ENCODE peak calls at places on chromosomes 5 and 9, in nine cellular contexts. Y, V, M, A, R, I, Z, K and U are unnamed samples.

GRCh38 chr5:90968319-90968718 is 409.7 kb downstream of the ADGRV1 start:
- DNase-seq in Y (no peak), V (no peak), M (no peak), A (peak), R (no peak), I (no peak), Z (no peak), K (no peak), U (no peak)

GRCh38 chr5:178163772-178164735 is 10.4 kb upstream of the NHP2 start:
- DNase-seq in Y (no peak), V (peak), M (peak), A (peak), R (peak), I (peak), Z (peak), K (peak), U (peak)

GRCh38 chr5:122500245-122501086 is 188.4 kb downstream of the SNCAIP start:
- DNase-seq in Y (no peak), V (peak), M (peak), A (peak), R (peak), I (no peak), Z (peak), K (peak), U (peak)

GRCh38 chr9:1869843-1870242 is 145.3 kb upstream of the SMARCA2 start:
- DNase-seq in Y (no peak), V (peak), M (no peak), A (no peak), R (peak), I (peak), Z (peak), K (no peak), U (peak)

GRCh38 chr9:137487454-137488329 is 28.6 kb upstream of the NSMF start:
- DNase-seq in Y (no peak), V (no peak), M (no peak), A (no peak), R (no peak), I (no peak), Z (no peak), K (no peak), U (peak)

GRCh38 chr5:107300928-107301327 is 369.8 kb downstream of the EFNA5 start:
- DNase-seq in Y (no peak), V (no peak), M (no peak), A (no peak), R (no peak), I (no peak), Z (peak), K (peak), U (no peak)

GRCh38 chr9:136587145-136587943 is 41.5 kb upstream of the NOTCH1 start:
- DNase-seq in Y (no peak), V (no peak), M (no peak), A (peak), R (no peak), I (no peak), Z (peak), K (peak), U (peak)

GRCh38 chr9:26261503-26262330 is 583.5 kb upstream of the TUSC1 start:
- DNase-seq in Y (no peak), V (peak), M (no peak), A (peak), R (no peak), I (no peak), Z (peak), K (no peak), U (no peak)

GRCh38 chr5:53029608-53030007 is 40.5 kb downstream of the ITGA2 start:
- DNase-seq in Y (no peak), V (no peak), M (no peak), A (no peak), R (no peak), I (no peak), Z (no peak), K (no peak), U (no peak)

GRCh38 chr5:37715361-37715760 is 124.5 kb downstream of the GDNF start:
- DNase-seq in Y (no peak), V (no peak), M (no peak), A (peak), R (no peak), I (no peak), Z (peak), K (no peak), U (no peak)

GRCh38 chr9:90420714-90421513 is 221.7 kb downstream of the DIRAS2 start:
- DNase-seq in Y (no peak), V (no peak), M (no peak), A (no peak), R (no peak), I (no peak), Z (peak), K (no peak), U (peak)

GRCh38 chr5:53962306-53962705 is 348.1 kb downstream of the ARL15 start:
- DNase-seq in Y (no peak), V (no peak), M (no peak), A (no peak), R (no peak), I (no peak), Z (no peak), K (no peak), U (no peak)

GRCh38 chr5:101260857-101261256 is 357.8 kb upstream of the ST8SIA4 start:
- DNase-seq in Y (no peak), V (no peak), M (no peak), A (no peak), R (no peak), I (no peak), Z (no peak), K (no peak), U (peak)

GRCh38 chr5:172435362-172436077 is 18.8 kb downstream of the SH3PXD2B start:
- DNase-seq in Y (no peak), V (no peak), M (no peak), A (no peak), R (no peak), I (no peak), Z (no peak), K (no peak), U (no peak)

GRCh38 chr5:171757853-171758535 is 27.6 kb upstream of the SMIM23 start:
- DNase-seq in Y (no peak), V (peak), M (no peak), A (peak), R (no peak), I (no peak), Z (peak), K (peak), U (peak)

GRCh38 chr5:164518741-164519080 is 1013.3 kb downstream of the MAT2B start:
- DNase-seq in Y (no peak), V (no peak), M (no peak), A (no peak), R (no peak), I (no peak), Z (no peak), K (no peak), U (no peak)